ENCODE peak calls at places on chromosome 13, in ten cellular contexts. One of them, this sample, is unnamed.
A peak's percentile ranks its signal among the peaks of the same experiment; 100 is the strongest.

GRCh38 chr13:102042746-102043145 is 359.1 kb downstream of the FGF14 start:
- DNase-seq in effector memory CD4-positive, alpha-beta T cell: no peak
- DNase-seq in endodermal cell: no peak
- DNase-seq in fibroblast of lung: no peak
- DNase-seq in PC-9: no peak
- DNase-seq in tibial nerve: no peak
- DNase-seq in left ventricle myocardium inferior: no peak
- DNase-seq in adrenal gland: no peak
- DNase-seq in testis: no peak
- DNase-seq in thoracic aorta: no peak
- DNase-seq in this sample: no peak

GRCh38 chr13:76707360-76707759 is 178.8 kb downstream of the KCTD12 start:
- DNase-seq in effector memory CD4-positive, alpha-beta T cell: no peak
- DNase-seq in endodermal cell: no peak
- DNase-seq in fibroblast of lung: peak; percentile 66
- DNase-seq in PC-9: no peak
- DNase-seq in tibial nerve: no peak
- DNase-seq in left ventricle myocardium inferior: no peak
- DNase-seq in adrenal gland: no peak
- DNase-seq in testis: no peak
- DNase-seq in thoracic aorta: no peak
- DNase-seq in this sample: no peak

GRCh38 chr13:41995946-41996345 is 35.0 kb upstream of the VWA8 start:
- DNase-seq in effector memory CD4-positive, alpha-beta T cell: no peak
- DNase-seq in endodermal cell: no peak
- DNase-seq in fibroblast of lung: peak; percentile 90
- DNase-seq in PC-9: no peak
- DNase-seq in tibial nerve: no peak
- DNase-seq in left ventricle myocardium inferior: no peak
- DNase-seq in adrenal gland: no peak
- DNase-seq in testis: no peak
- DNase-seq in thoracic aorta: no peak
- DNase-seq in this sample: no peak

GRCh38 chr13:113299951-113300350 is 2.9 kb downstream of the LAMP1 start:
- DNase-seq in effector memory CD4-positive, alpha-beta T cell: no peak
- DNase-seq in endodermal cell: no peak
- DNase-seq in fibroblast of lung: no peak
- DNase-seq in PC-9: no peak
- DNase-seq in tibial nerve: no peak
- DNase-seq in left ventricle myocardium inferior: no peak
- DNase-seq in adrenal gland: no peak
- DNase-seq in testis: no peak
- DNase-seq in thoracic aorta: no peak
- DNase-seq in this sample: no peak

GRCh38 chr13:110419391-110419791 is 112.3 kb downstream of the COL4A2 start:
- DNase-seq in effector memory CD4-positive, alpha-beta T cell: no peak
- DNase-seq in endodermal cell: no peak
- DNase-seq in fibroblast of lung: peak; percentile 95
- DNase-seq in PC-9: peak; percentile 39
- DNase-seq in tibial nerve: no peak
- DNase-seq in left ventricle myocardium inferior: no peak
- DNase-seq in adrenal gland: peak; percentile 48
- DNase-seq in testis: no peak
- DNase-seq in thoracic aorta: no peak
- DNase-seq in this sample: peak; percentile 97

GRCh38 chr13:113927661-113928581 is 46.0 kb downstream of the C13orf46 start:
- DNase-seq in effector memory CD4-positive, alpha-beta T cell: no peak
- DNase-seq in endodermal cell: peak; percentile 40
- DNase-seq in fibroblast of lung: peak; percentile 90
- DNase-seq in PC-9: peak; percentile 65
- DNase-seq in tibial nerve: peak; percentile 77
- DNase-seq in left ventricle myocardium inferior: peak; percentile 53
- DNase-seq in adrenal gland: no peak
- DNase-seq in testis: peak; percentile 31
- DNase-seq in thoracic aorta: peak; percentile 0
- DNase-seq in this sample: peak; percentile 99

GRCh38 chr13:51599444-51600176 is 15.3 kb downstream of the WDFY2 start:
- DNase-seq in effector memory CD4-positive, alpha-beta T cell: no peak
- DNase-seq in endodermal cell: no peak
- DNase-seq in fibroblast of lung: no peak
- DNase-seq in PC-9: no peak
- DNase-seq in tibial nerve: no peak
- DNase-seq in left ventricle myocardium inferior: no peak
- DNase-seq in adrenal gland: no peak
- DNase-seq in testis: no peak
- DNase-seq in thoracic aorta: no peak
- DNase-seq in this sample: no peak

GRCh38 chr13:48852911-48853310 is 122.8 kb upstream of the FNDC3A start:
- DNase-seq in effector memory CD4-positive, alpha-beta T cell: no peak
- DNase-seq in endodermal cell: no peak
- DNase-seq in fibroblast of lung: no peak
- DNase-seq in PC-9: no peak
- DNase-seq in tibial nerve: no peak
- DNase-seq in left ventricle myocardium inferior: no peak
- DNase-seq in adrenal gland: no peak
- DNase-seq in testis: no peak
- DNase-seq in thoracic aorta: no peak
- DNase-seq in this sample: no peak

GRCh38 chr13:45989607-45990006 is 62.9 kb downstream of the ZC3H13 start:
- DNase-seq in effector memory CD4-positive, alpha-beta T cell: no peak
- DNase-seq in endodermal cell: no peak
- DNase-seq in fibroblast of lung: peak; percentile 65
- DNase-seq in PC-9: no peak
- DNase-seq in tibial nerve: no peak
- DNase-seq in left ventricle myocardium inferior: no peak
- DNase-seq in adrenal gland: no peak
- DNase-seq in testis: no peak
- DNase-seq in thoracic aorta: no peak
- DNase-seq in this sample: no peak

GRCh38 chr13:27960362-27961226 is 8.5 kb downstream of the CDX2 start:
- DNase-seq in effector memory CD4-positive, alpha-beta T cell: no peak
- DNase-seq in endodermal cell: peak; percentile 95
- DNase-seq in fibroblast of lung: no peak
- DNase-seq in PC-9: peak; percentile 19
- DNase-seq in tibial nerve: no peak
- DNase-seq in left ventricle myocardium inferior: peak; percentile 35
- DNase-seq in adrenal gland: no peak
- DNase-seq in testis: peak; percentile 62
- DNase-seq in thoracic aorta: no peak
- DNase-seq in this sample: no peak

GRCh38 chr13:110340812-110341444 is 33.8 kb downstream of the COL4A2 start:
- DNase-seq in effector memory CD4-positive, alpha-beta T cell: no peak
- DNase-seq in endodermal cell: peak; percentile 56
- DNase-seq in fibroblast of lung: peak; percentile 87
- DNase-seq in PC-9: no peak
- DNase-seq in tibial nerve: peak; percentile 34
- DNase-seq in left ventricle myocardium inferior: peak; percentile 83
- DNase-seq in adrenal gland: peak; percentile 90
- DNase-seq in testis: peak; percentile 55
- DNase-seq in thoracic aorta: peak; percentile 95
- DNase-seq in this sample: peak; percentile 95

GRCh38 chr13:62407871-62408270 is 992.2 kb upstream of the PCDH20 start:
- DNase-seq in effector memory CD4-positive, alpha-beta T cell: no peak
- DNase-seq in endodermal cell: no peak
- DNase-seq in fibroblast of lung: no peak
- DNase-seq in PC-9: no peak
- DNase-seq in tibial nerve: no peak
- DNase-seq in left ventricle myocardium inferior: no peak
- DNase-seq in adrenal gland: no peak
- DNase-seq in testis: no peak
- DNase-seq in thoracic aorta: no peak
- DNase-seq in this sample: no peak

GRCh38 chr13:73133536-73133935 is 74.7 kb downstream of the KLF5 start:
- DNase-seq in effector memory CD4-positive, alpha-beta T cell: no peak
- DNase-seq in endodermal cell: no peak
- DNase-seq in fibroblast of lung: peak; percentile 43
- DNase-seq in PC-9: peak; percentile 68
- DNase-seq in tibial nerve: no peak
- DNase-seq in left ventricle myocardium inferior: no peak
- DNase-seq in adrenal gland: no peak
- DNase-seq in testis: no peak
- DNase-seq in thoracic aorta: no peak
- DNase-seq in this sample: no peak

GRCh38 chr13:59771272-59771671 is 392.5 kb downstream of the DIAPH3 start:
- DNase-seq in effector memory CD4-positive, alpha-beta T cell: no peak
- DNase-seq in endodermal cell: no peak
- DNase-seq in fibroblast of lung: no peak
- DNase-seq in PC-9: no peak
- DNase-seq in tibial nerve: no peak
- DNase-seq in left ventricle myocardium inferior: no peak
- DNase-seq in adrenal gland: no peak
- DNase-seq in testis: no peak
- DNase-seq in thoracic aorta: no peak
- DNase-seq in this sample: no peak

GRCh38 chr13:36297600-36298338 is at the start of gene CCDC169:
- DNase-seq in effector memory CD4-positive, alpha-beta T cell: peak; percentile 43
- DNase-seq in endodermal cell: peak; percentile 94
- DNase-seq in fibroblast of lung: peak; percentile 62
- DNase-seq in PC-9: peak; percentile 83
- DNase-seq in tibial nerve: peak; percentile 68
- DNase-seq in left ventricle myocardium inferior: peak; percentile 63
- DNase-seq in adrenal gland: peak; percentile 78
- DNase-seq in testis: peak; percentile 90
- DNase-seq in thoracic aorta: peak; percentile 23
- DNase-seq in this sample: peak; percentile 94

GRCh38 chr13:112873851-112874750 is 94.9 kb upstream of the MCF2L start:
- DNase-seq in effector memory CD4-positive, alpha-beta T cell: no peak
- DNase-seq in endodermal cell: peak; percentile 95
- DNase-seq in fibroblast of lung: peak; percentile 30
- DNase-seq in PC-9: peak; percentile 60
- DNase-seq in tibial nerve: peak; percentile 93
- DNase-seq in left ventricle myocardium inferior: peak; percentile 80
- DNase-seq in adrenal gland: peak; percentile 90
- DNase-seq in testis: peak; percentile 87
- DNase-seq in thoracic aorta: no peak
- DNase-seq in this sample: peak; percentile 50

GRCh38 chr13:93173656-93174055 is 53.0 kb upstream of the GPC6 start:
- DNase-seq in effector memory CD4-positive, alpha-beta T cell: no peak
- DNase-seq in endodermal cell: no peak
- DNase-seq in fibroblast of lung: peak; percentile 74
- DNase-seq in PC-9: no peak
- DNase-seq in tibial nerve: no peak
- DNase-seq in left ventricle myocardium inferior: no peak
- DNase-seq in adrenal gland: no peak
- DNase-seq in testis: no peak
- DNase-seq in thoracic aorta: no peak
- DNase-seq in this sample: no peak

GRCh38 chr13:20461860-20462532 is 63.7 kb downstream of the CRYL1 start:
- DNase-seq in effector memory CD4-positive, alpha-beta T cell: no peak
- DNase-seq in endodermal cell: no peak
- DNase-seq in fibroblast of lung: peak; percentile 38
- DNase-seq in PC-9: no peak
- DNase-seq in tibial nerve: no peak
- DNase-seq in left ventricle myocardium inferior: peak; percentile 23
- DNase-seq in adrenal gland: no peak
- DNase-seq in testis: no peak
- DNase-seq in thoracic aorta: no peak
- DNase-seq in this sample: no peak

DNA sequence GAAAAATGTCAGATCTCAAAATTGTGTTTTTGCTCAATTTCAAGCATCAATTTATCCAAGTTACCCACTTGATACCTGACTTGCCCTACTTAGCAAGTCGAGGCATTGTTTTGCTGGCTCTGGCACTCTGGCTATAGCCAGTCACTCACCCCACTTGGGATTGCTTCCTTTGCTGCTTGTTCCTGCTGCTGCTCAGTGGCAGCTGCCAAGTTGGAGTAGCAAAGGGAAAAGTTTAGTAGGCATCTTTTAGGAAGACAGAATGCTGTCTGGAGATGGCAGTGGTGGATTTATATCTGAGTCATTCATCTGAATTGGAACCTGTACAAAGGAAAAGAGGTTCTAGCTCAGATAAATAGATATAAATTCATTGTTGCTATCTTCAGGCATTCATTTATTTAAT is 41.2 kb downstream of the PCCA start:
- DNase-seq in effector memory CD4-positive, alpha-beta T cell: no peak
- DNase-seq in endodermal cell: peak; percentile 53
- DNase-seq in fibroblast of lung: peak; percentile 62
- DNase-seq in PC-9: no peak
- DNase-seq in tibial nerve: no peak
- DNase-seq in left ventricle myocardium inferior: no peak
- DNase-seq in adrenal gland: no peak
- DNase-seq in testis: no peak
- DNase-seq in thoracic aorta: no peak
- DNase-seq in this sample: no peak
- H3K9me3 ChIP-seq in effector memory CD4-positive, alpha-beta T cell: no peaks in the 10 kb centered on the region
- H3K9me3 ChIP-seq in endodermal cell: no peaks in the 10 kb centered on the region
- H3K9me3 ChIP-seq in fibroblast of lung: no peaks in the 10 kb centered on the region
- H3K9me3 ChIP-seq in PC-9: no peaks in the 10 kb centered on the region
- H3K9me3 ChIP-seq in tibial nerve: no peaks in the 10 kb centered on the region
- H3K9me3 ChIP-seq in left ventricle myocardium inferior: no peaks in the 10 kb centered on the region
- H3K9me3 ChIP-seq in adrenal gland: no peaks in the 10 kb centered on the region
- H3K9me3 ChIP-seq in testis: no peaks in the 10 kb centered on the region
- H3K9me3 ChIP-seq in thoracic aorta: no peaks in the 10 kb centered on the region
- H3K9me3 ChIP-seq in this sample: no peaks in the 10 kb centered on the region

GRCh38 chr13:18956473-18957078 is 225.0 kb downstream of the TUBA3C start:
- DNase-seq in effector memory CD4-positive, alpha-beta T cell: no peak
- DNase-seq in endodermal cell: no peak
- DNase-seq in fibroblast of lung: no peak
- DNase-seq in PC-9: no peak
- DNase-seq in tibial nerve: no peak
- DNase-seq in left ventricle myocardium inferior: no peak
- DNase-seq in adrenal gland: no peak
- DNase-seq in testis: no peak
- DNase-seq in thoracic aorta: no peak
- DNase-seq in this sample: no peak
- H3K9me3 ChIP-seq in effector memory CD4-positive, alpha-beta T cell: no peaks in the 10 kb centered on the region
- H3K9me3 ChIP-seq in endodermal cell: peaks cover 51% of the 10 kb centered on the region
- H3K9me3 ChIP-seq in fibroblast of lung: no peaks in the 10 kb centered on the region
- H3K9me3 ChIP-seq in PC-9: no peaks in the 10 kb centered on the region
- H3K9me3 ChIP-seq in tibial nerve: no peaks in the 10 kb centered on the region
- H3K9me3 ChIP-seq in left ventricle myocardium inferior: peaks cover 28% of the 10 kb centered on the region
- H3K9me3 ChIP-seq in adrenal gland: no peaks in the 10 kb centered on the region
- H3K9me3 ChIP-seq in testis: no peaks in the 10 kb centered on the region
- H3K9me3 ChIP-seq in thoracic aorta: no peaks in the 10 kb centered on the region
- H3K9me3 ChIP-seq in this sample: no peaks in the 10 kb centered on the region

GRCh38 chr13:29427937-29428309 is 167.6 kb downstream of the SLC7A1 start:
- DNase-seq in effector memory CD4-positive, alpha-beta T cell: no peak
- DNase-seq in endodermal cell: no peak
- DNase-seq in fibroblast of lung: no peak
- DNase-seq in PC-9: no peak
- DNase-seq in tibial nerve: no peak
- DNase-seq in left ventricle myocardium inferior: no peak
- DNase-seq in adrenal gland: no peak
- DNase-seq in testis: no peak
- DNase-seq in thoracic aorta: no peak
- DNase-seq in this sample: no peak
- H3K9me3 ChIP-seq in effector memory CD4-positive, alpha-beta T cell: no peaks in the 10 kb centered on the region
- H3K9me3 ChIP-seq in endodermal cell: no peaks in the 10 kb centered on the region
- H3K9me3 ChIP-seq in fibroblast of lung: no peaks in the 10 kb centered on the region
- H3K9me3 ChIP-seq in PC-9: no peaks in the 10 kb centered on the region
- H3K9me3 ChIP-seq in tibial nerve: no peaks in the 10 kb centered on the region
- H3K9me3 ChIP-seq in left ventricle myocardium inferior: no peaks in the 10 kb centered on the region
- H3K9me3 ChIP-seq in adrenal gland: no peaks in the 10 kb centered on the region
- H3K9me3 ChIP-seq in testis: no peaks in the 10 kb centered on the region
- H3K9me3 ChIP-seq in thoracic aorta: no peaks in the 10 kb centered on the region
- H3K9me3 ChIP-seq in this sample: no peaks in the 10 kb centered on the region

GRCh38 chr13:39463611-39464010 is 139.4 kb downstream of the LHFPL6 start:
- DNase-seq in effector memory CD4-positive, alpha-beta T cell: no peak
- DNase-seq in endodermal cell: no peak
- DNase-seq in fibroblast of lung: peak; percentile 17
- DNase-seq in PC-9: no peak
- DNase-seq in tibial nerve: no peak
- DNase-seq in left ventricle myocardium inferior: no peak
- DNase-seq in adrenal gland: no peak
- DNase-seq in testis: no peak
- DNase-seq in thoracic aorta: no peak
- DNase-seq in this sample: no peak
- H3K9me3 ChIP-seq in effector memory CD4-positive, alpha-beta T cell: no peaks in the 10 kb centered on the region
- H3K9me3 ChIP-seq in endodermal cell: no peaks in the 10 kb centered on the region
- H3K9me3 ChIP-seq in fibroblast of lung: no peaks in the 10 kb centered on the region
- H3K9me3 ChIP-seq in PC-9: no peaks in the 10 kb centered on the region
- H3K9me3 ChIP-seq in tibial nerve: no peaks in the 10 kb centered on the region
- H3K9me3 ChIP-seq in left ventricle myocardium inferior: no peaks in the 10 kb centered on the region
- H3K9me3 ChIP-seq in adrenal gland: no peaks in the 10 kb centered on the region
- H3K9me3 ChIP-seq in testis: no peaks in the 10 kb centered on the region
- H3K9me3 ChIP-seq in thoracic aorta: no peaks in the 10 kb centered on the region
- H3K9me3 ChIP-seq in this sample: no peaks in the 10 kb centered on the region

This sample was measured in SJSA1.